ENCODE peak calls at places on chromosomes 12 and 14, in four cellular contexts. G, U, F and Z are unnamed samples.

GRCh38 chr12:19737019-19737418 is 297.7 kb downstream of the AEBP2 start:
- DNase-seq in U (no peak), F (no peak), G (no peak), Z (no peak)

GRCh38 chr12:114888928-114889327 is 205.0 kb upstream of the TBX3 start:
- DNase-seq in G (no peak), U (peak), F (no peak), Z (no peak)

GRCh38 chr14:91714805-91715204 is 17.1 kb downstream of the CATSPERB start:
- DNase-seq in U (peak), G (no peak), F (no peak), Z (no peak)

GRCh38 chr14:59330455-59330854 is 134.7 kb downstream of the GPR135 start:
- DNase-seq in G (no peak), U (peak), F (no peak), Z (no peak)

GRCh38 chr12:48997719-48998496 is 1.3 kb downstream of the DDN start:
- DNase-seq in U (peak), F (peak), G (no peak), Z (peak)

GRCh38 chr12:131093971-131094830 is 140.5 kb downstream of the ADGRD1 start:
- DNase-seq in F (peak), U (peak), G (no peak), Z (no peak)

GRCh38 chr12:30268036-30268435 is 427.6 kb downstream of the IPO8 start:
- DNase-seq in G (no peak), F (no peak), U (no peak), Z (no peak)

GRCh38 chr12:80791863-80792262 is 75.2 kb downstream of the MYF5 start:
- DNase-seq in F (no peak), U (no peak), G (no peak), Z (no peak)

GRCh38 chr14:22448035-22448904 is 140.8 kb downstream of the DAD1 start:
- DNase-seq in F (no peak), U (peak), G (no peak), Z (no peak)

DNA sequence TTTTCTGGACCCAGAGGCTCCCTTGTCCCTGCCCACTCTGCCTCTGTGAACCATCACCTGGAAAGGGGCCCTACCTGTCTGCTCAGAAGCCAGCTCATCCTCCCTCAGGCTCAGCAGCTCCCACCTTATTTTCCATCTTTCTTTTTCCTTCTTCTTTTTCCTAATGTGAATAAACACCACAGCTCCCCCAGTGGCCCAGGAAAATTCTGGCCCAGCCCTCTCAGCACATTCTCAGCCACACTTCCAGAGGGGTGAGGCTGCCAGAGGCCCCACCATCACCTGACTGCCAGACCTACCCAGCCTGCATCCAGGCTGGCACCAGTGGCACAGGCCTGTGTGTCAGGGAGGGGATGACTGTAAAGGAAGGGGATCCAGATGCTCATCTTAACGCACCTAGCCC is 23.0 kb downstream of the ZFHX2 start:
- DNase-seq in U (peak), G (no peak), F (no peak), Z (no peak)
- TF ChIP-seq CTCF in U (peak), G (peak), F (no peak), Z (no peak)

GRCh38 chr14:36520601-36521525 is 831 bp upstream of the NKX2-1 start:
- DNase-seq in G (no peak), F (peak), U (peak), Z (no peak)
- TF ChIP-seq CTCF in G (no peak), F (peak), U (peak), Z (peak)

DNA sequence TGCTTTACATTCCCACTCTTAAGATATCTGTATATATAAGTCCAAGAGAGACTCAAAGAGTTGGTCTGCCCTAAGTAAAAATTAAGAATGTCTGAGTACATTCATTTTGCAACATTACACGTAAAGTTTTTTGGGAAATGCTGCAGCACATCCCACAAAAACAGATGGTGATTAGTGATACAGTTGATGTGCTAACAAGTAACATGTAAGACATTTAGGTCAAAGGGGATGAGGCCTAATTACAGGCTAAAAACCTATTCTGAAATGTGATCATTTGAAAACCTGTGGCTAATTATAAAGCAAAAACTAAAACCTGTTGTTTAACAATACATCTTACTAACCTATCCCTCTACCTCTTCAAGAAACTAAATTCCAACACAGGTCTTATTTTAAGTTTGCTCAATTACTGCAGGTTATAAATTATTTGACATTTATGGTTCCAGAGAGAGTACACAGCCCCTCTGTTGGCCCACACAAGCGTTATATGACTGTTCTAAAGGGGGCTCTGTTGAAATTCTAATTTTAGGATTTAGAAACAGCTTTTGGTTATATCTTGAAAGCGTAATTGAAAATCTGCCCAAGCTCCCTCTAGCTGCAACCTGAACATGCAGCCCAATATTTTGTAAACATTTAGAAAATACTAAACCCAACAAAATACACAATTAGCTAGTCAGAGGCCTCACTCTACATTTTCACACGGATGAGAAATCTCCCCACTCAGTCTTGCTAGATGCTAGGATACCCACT is 42.9 kb downstream of the BRAP start:
- DNase-seq in F (no peak), G (no peak), U (no peak), Z (no peak)
- TF ChIP-seq CTCF in F (no peak), G (no peak), U (peak), Z (no peak)

GRCh38 chr14:90651976-90652560 is 164.2 kb downstream of the TTC7B start:
- DNase-seq in G (no peak), F (no peak), U (no peak), Z (no peak)

GRCh38 chr14:90654831-90655276 is 161.4 kb downstream of the TTC7B start:
- DNase-seq in F (no peak), G (no peak), U (no peak), Z (no peak)

GRCh38 chr14:90651405-90651804 is 164.8 kb downstream of the TTC7B start:
- DNase-seq in G (no peak), F (no peak), U (no peak), Z (no peak)

GRCh38 chr14:90649557-90650135 is 166.6 kb downstream of the TTC7B start:
- DNase-seq in F (no peak), U (no peak), G (no peak), Z (no peak)

GRCh38 chr14:90652626-90653025 is 163.6 kb downstream of the TTC7B start:
- DNase-seq in F (no peak), G (no peak), U (no peak), Z (no peak)
- TF ChIP-seq CTCF in F (no peak), G (no peak), U (no peak), Z (no peak)

GRCh38 chr14:21071225-21072041 is 1.3 kb downstream of the ARHGEF40 start:
- DNase-seq in G (peak), U (peak), F (peak), Z (no peak)
- TF ChIP-seq CTCF in G (no peak), U (peak), F (no peak), Z (no peak)

DNA sequence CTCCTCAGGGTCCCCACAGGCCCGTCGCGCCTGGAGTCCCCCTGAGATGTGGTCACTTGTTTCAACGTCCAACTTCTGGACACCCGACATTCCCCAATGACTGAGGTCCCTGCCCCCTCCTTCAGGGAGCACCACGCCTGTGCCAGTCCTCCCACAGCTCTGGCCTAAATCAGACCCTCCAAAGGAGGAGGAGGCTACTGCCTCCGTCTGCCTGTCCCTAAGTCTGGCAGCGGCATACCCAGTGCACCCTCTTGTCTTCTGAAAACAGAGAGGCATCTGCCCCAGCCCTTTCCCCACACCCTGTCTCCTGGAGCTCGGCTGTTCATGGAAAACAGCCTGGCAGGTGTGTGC is 46.2 kb downstream of the TESC start:
- DNase-seq in F (no peak), U (no peak), G (no peak), Z (no peak)
- TF ChIP-seq CTCF in F (no peak), U (no peak), G (no peak), Z (no peak)